ENCODE peak calls at places on chromosome X, in six cellular contexts. G is Ammon's horn; M is AG10803; H is NCI-H345; E is stimulated activated CD8-positive, alpha-beta memory T cell treated with anti-CD3 and anti-CD28 coated beads, Interleukin-12 subunit alpha, Interleukin-12 subunit beta, amount 100 ng/mL, for 4 hours; Y is substantia nigra. S is an unnamed sample.
A peak's percentile ranks its signal among the peaks of the same experiment; 100 is the strongest.

GRCh38 chrX:147565239-147565638 is 346.5 kb upstream of the FMR1 start:
- DNase-seq in G (no peak), M (peak; percentile 0), H (no peak), E (no peak), Y (no peak), S (no peak)

GRCh38 chrX:11143931-11144678 is 33.0 kb downstream of the HCCS start:
- DNase-seq in G (peak; percentile 85), M (peak; percentile 67), H (peak; percentile 74), E (no peak), Y (peak; percentile 4), S (peak; percentile 91)

GRCh38 chrX:114800719-114801118 is 216.7 kb downstream of the IL13RA2 start:
- DNase-seq in G (no peak), M (peak; percentile 80), H (no peak), E (no peak), Y (no peak), S (no peak)

GRCh38 chrX:28058906-28059305 is 77.7 kb upstream of the DCAF8L1 start:
- DNase-seq in G (no peak), M (no peak), H (peak; percentile 81), E (no peak), Y (no peak), S (no peak)

GRCh38 chrX:52363247-52363883 is 5.5 kb upstream of the XAGE2 start:
- DNase-seq in G (no peak), M (no peak), H (no peak), E (no peak), Y (no peak), S (no peak)

GRCh38 chrX:926070-926469 is 286.4 kb downstream of the CRLF2 start:
- DNase-seq in G (no peak), M (no peak), H (no peak), E (no peak), Y (no peak), S (no peak)

GRCh38 chrX:118853596-118853995 is 30.0 kb downstream of the ZCCHC12 start:
- DNase-seq in G (peak; percentile 15), M (no peak), H (no peak), E (no peak), Y (no peak), S (peak; percentile 60)

GRCh38 chrX:69503228-69503834 is 795 bp upstream of the NALF2 start:
- DNase-seq in G (peak; percentile 64), M (no peak), H (peak; percentile 78), E (no peak), Y (peak; percentile 19), S (peak; percentile 13)

GRCh38 chrX:46125139-46125538 is 420.1 kb downstream of the ZNF674 start:
- DNase-seq in G (no peak), M (peak; percentile 1), H (no peak), E (no peak), Y (no peak), S (no peak)

GRCh38 chrX:100895365-100896075 is 21.4 kb upstream of the NOX1 start:
- DNase-seq in G (no peak), M (peak; percentile 33), H (peak; percentile 46), E (no peak), Y (no peak), S (no peak)

GRCh38 chrX:34656467-34656841 is 631 bp downstream of the TMEM47 start:
- DNase-seq in G (no peak), M (no peak), H (no peak), E (no peak), Y (no peak), S (no peak)

GRCh38 chrX:108186811-108187210 is 95.2 kb downstream of the ATG4A start:
- DNase-seq in G (no peak), M (peak; percentile 40), H (no peak), E (no peak), Y (no peak), S (no peak)

GRCh38 chrX:117138070-117138469 is 675.3 kb upstream of the CT83 start:
- DNase-seq in G (no peak), M (no peak), H (no peak), E (no peak), Y (no peak), S (no peak)

GRCh38 chrX:137998619-137999018 is 432.7 kb downstream of the ZIC3 start:
- DNase-seq in G (no peak), M (no peak), H (no peak), E (no peak), Y (no peak), S (no peak)

GRCh38 chrX:133630362-133630761 is 215.1 kb upstream of the GPC4 start:
- DNase-seq in G (no peak), M (no peak), H (no peak), E (no peak), Y (no peak), S (no peak)

GRCh38 chrX:143306991-143307965 is 210.0 kb downstream of the SPANXN3 start:
- DNase-seq in G (no peak), M (no peak), H (peak; percentile 63), E (no peak), Y (no peak), S (no peak)

GRCh38 chrX:2610246-2611170 is 80.6 kb upstream of the CD99 start:
- DNase-seq in G (no peak), M (peak; percentile 21), H (no peak), E (no peak), Y (no peak), S (no peak)

GRCh38 chrX:2748171-2748814 is 3.5 kb upstream of the XG start:
- DNase-seq in G (no peak), M (peak; percentile 60), H (no peak), E (no peak), Y (no peak), S (no peak)

GRCh38 chrX:17376381-17377046 is 1.5 kb downstream of the NHS start:
- DNase-seq in G (no peak), M (no peak), H (peak; percentile 40), E (no peak), Y (no peak), S (no peak)

GRCh38 chrX:53374222-53374820 is 48.1 kb downstream of the SMC1A start:
- DNase-seq in G (peak; percentile 36), M (peak; percentile 5), H (no peak), E (no peak), Y (no peak), S (peak; percentile 22)

GRCh38 chrX:16462912-16463311 is 187.0 kb upstream of the S100G start:
- DNase-seq in G (peak; percentile 24), M (peak; percentile 96), H (no peak), E (no peak), Y (no peak), S (no peak)

GRCh38 chrX:70755850-70756249 is 152.7 kb downstream of the TEX11 start:
- DNase-seq in G (no peak), M (no peak), H (no peak), E (peak; percentile 4), Y (no peak), S (no peak)

GRCh38 chrX:23344208-23344903 is 9.7 kb downstream of the PTCHD1 start:
- DNase-seq in G (no peak), M (no peak), H (no peak), E (no peak), Y (no peak), S (no peak)

GRCh38 chrX:46755656-46756055 is 3.3 kb downstream of the SLC9A7 start:
- DNase-seq in G (no peak), M (no peak), H (no peak), E (no peak), Y (no peak), S (no peak)

GRCh38 chrX:123648028-123648810 is 84.6 kb downstream of the THOC2 start:
- DNase-seq in G (peak; percentile 11), M (peak; percentile 1), H (peak; percentile 43), E (no peak), Y (no peak), S (no peak)

GRCh38 chrX:52574416-52575275 is 57.8 kb upstream of the XAGE1B start:
- DNase-seq in G (peak; percentile 69), M (peak; percentile 67), H (peak; percentile 30), E (no peak), Y (peak; percentile 0), S (peak; percentile 60)

GRCh38 chrX:38206036-38206435 is 14.6 kb downstream of the SRPX start:
- DNase-seq in G (no peak), M (peak; percentile 63), H (no peak), E (no peak), Y (no peak), S (no peak)

GRCh38 chrX:146707781-146708180 is 101.8 kb upstream of the CXorf51B start:
- DNase-seq in G (no peak), M (no peak), H (no peak), E (no peak), Y (no peak), S (no peak)

GRCh38 chrX:9137152-9137551 is 103.2 kb upstream of the FAM9B start:
- DNase-seq in G (no peak), M (no peak), H (no peak), E (no peak), Y (no peak), S (no peak)

GRCh38 chrX:9671998-9672397 is 93.6 kb downstream of the GPR143 start:
- DNase-seq in G (no peak), M (no peak), H (no peak), E (no peak), Y (no peak), S (no peak)

GRCh38 chrX:147333821-147334220 is 519.3 kb upstream of the CXorf51A start:
- DNase-seq in G (no peak), M (no peak), H (no peak), E (no peak), Y (no peak), S (no peak)

GRCh38 chrX:118164138-118164537 is 47.5 kb upstream of the KLHL13 start:
- DNase-seq in G (no peak), M (no peak), H (no peak), E (no peak), Y (no peak), S (no peak)

GRCh38 chrX:24673424-24673823 is 20.3 kb upstream of the POLA1 start:
- DNase-seq in G (no peak), M (no peak), H (no peak), E (no peak), Y (no peak), S (no peak)

GRCh38 chrX:108261541-108262218 is 170.1 kb downstream of the ATG4A start:
- DNase-seq in G (no peak), M (no peak), H (no peak), E (no peak), Y (no peak), S (no peak)

GRCh38 chrX:2497961-2498780 is 2.6 kb downstream of the DHRSX start:
- DNase-seq in G (peak; percentile 62), M (peak; percentile 46), H (no peak), E (no peak), Y (no peak), S (peak; percentile 63)

GRCh38 chrX:103398321-103398937 is 22.1 kb downstream of the BEX3 start:
- DNase-seq in G (no peak), M (peak; percentile 79), H (no peak), E (no peak), Y (no peak), S (no peak)

GRCh38 chrX:3129256-3129655 is 88.0 kb downstream of the ARSF start:
- DNase-seq in G (no peak), M (peak; percentile 56), H (no peak), E (no peak), Y (no peak), S (no peak)

GRCh38 chrX:129984196-129984962 is 1.9 kb downstream of the BCORL1 start:
- DNase-seq in G (peak; percentile 2), M (peak; percentile 3), H (peak; percentile 32), E (no peak), Y (no peak), S (no peak)

GRCh38 chrX:127708155-127708554 is 344.0 kb downstream of the ACTRT1 start:
- DNase-seq in G (no peak), M (no peak), H (no peak), E (no peak), Y (no peak), S (peak; percentile 0)

GRCh38 chrX:54230440-54231148 is 47.5 kb upstream of the FAM120C start:
- DNase-seq in G (no peak), M (peak; percentile 31), H (no peak), E (no peak), Y (no peak), S (no peak)

S was measured in pons.